ENCODE peak calls at places on chromosomes 5 and 9, in eight cellular contexts. One of them, this sample, is unnamed.
A peak's percentile ranks its signal among the peaks of the same experiment; 100 is the strongest.

GRCh38 chr5:132889501-132889900 is 16.0 kb downstream of the LEAP2 start:
- DNase-seq in myocyte: no peak
- DNase-seq in NCI-H1436: no peak
- DNase-seq in NCI-H187: no peak
- DNase-seq in NCI-H1048: no peak
- DNase-seq in ELR: no peak
- DNase-seq in activated naive CD4-positive, alpha-beta T cell treated with anti-CD3 and anti-CD28 coated beads, Interleukin-2, amount 10 ng/mL, durations not matched to agents 7 days and 5 days: no peak
- DNase-seq in cardiac fibroblast: no peak
- DNase-seq in this sample: no peak

GRCh38 chr9:3330792-3331420 is 194.9 kb downstream of the RFX3 start:
- DNase-seq in myocyte: no peak
- DNase-seq in NCI-H1436: no peak
- DNase-seq in NCI-H187: no peak
- DNase-seq in NCI-H1048: no peak
- DNase-seq in ELR: peak; percentile 83
- DNase-seq in activated naive CD4-positive, alpha-beta T cell treated with anti-CD3 and anti-CD28 coated beads, Interleukin-2, amount 10 ng/mL, durations not matched to agents 7 days and 5 days: no peak
- DNase-seq in cardiac fibroblast: peak; percentile 14
- DNase-seq in this sample: no peak

GRCh38 chr5:69494481-69494880 is 1.9 kb downstream of the OCLN start:
- DNase-seq in myocyte: no peak
- DNase-seq in NCI-H1436: no peak
- DNase-seq in NCI-H187: no peak
- DNase-seq in NCI-H1048: no peak
- DNase-seq in ELR: no peak
- DNase-seq in activated naive CD4-positive, alpha-beta T cell treated with anti-CD3 and anti-CD28 coated beads, Interleukin-2, amount 10 ng/mL, durations not matched to agents 7 days and 5 days: no peak
- DNase-seq in cardiac fibroblast: no peak
- DNase-seq in this sample: no peak

GRCh38 chr9:75712690-75713089 is 177.8 kb upstream of the PCSK5 start:
- DNase-seq in myocyte: no peak
- DNase-seq in NCI-H1436: no peak
- DNase-seq in NCI-H187: no peak
- DNase-seq in NCI-H1048: no peak
- DNase-seq in ELR: no peak
- DNase-seq in activated naive CD4-positive, alpha-beta T cell treated with anti-CD3 and anti-CD28 coated beads, Interleukin-2, amount 10 ng/mL, durations not matched to agents 7 days and 5 days: no peak
- DNase-seq in cardiac fibroblast: no peak
- DNase-seq in this sample: no peak

GRCh38 chr5:139810341-139811075 is 14.9 kb downstream of the PSD2 start:
- DNase-seq in myocyte: no peak
- DNase-seq in NCI-H1436: no peak
- DNase-seq in NCI-H187: no peak
- DNase-seq in NCI-H1048: no peak
- DNase-seq in ELR: no peak
- DNase-seq in activated naive CD4-positive, alpha-beta T cell treated with anti-CD3 and anti-CD28 coated beads, Interleukin-2, amount 10 ng/mL, durations not matched to agents 7 days and 5 days: no peak
- DNase-seq in cardiac fibroblast: no peak
- DNase-seq in this sample: no peak

GRCh38 chr5:146042628-146043279 is 62.6 kb downstream of the PLAC8L1 start:
- DNase-seq in myocyte: no peak
- DNase-seq in NCI-H1436: no peak
- DNase-seq in NCI-H187: no peak
- DNase-seq in NCI-H1048: no peak
- DNase-seq in ELR: peak; percentile 88
- DNase-seq in activated naive CD4-positive, alpha-beta T cell treated with anti-CD3 and anti-CD28 coated beads, Interleukin-2, amount 10 ng/mL, durations not matched to agents 7 days and 5 days: no peak
- DNase-seq in cardiac fibroblast: peak; percentile 57
- DNase-seq in this sample: peak; percentile 44

GRCh38 chr5:5891350-5891749 is 468.9 kb downstream of the ICE1 start:
- DNase-seq in myocyte: no peak
- DNase-seq in NCI-H1436: no peak
- DNase-seq in NCI-H187: no peak
- DNase-seq in NCI-H1048: no peak
- DNase-seq in ELR: peak; percentile 5
- DNase-seq in activated naive CD4-positive, alpha-beta T cell treated with anti-CD3 and anti-CD28 coated beads, Interleukin-2, amount 10 ng/mL, durations not matched to agents 7 days and 5 days: no peak
- DNase-seq in cardiac fibroblast: no peak
- DNase-seq in this sample: no peak

GRCh38 chr5:144504929-144505578 is 334.4 kb downstream of the KCTD16 start:
- DNase-seq in myocyte: no peak
- DNase-seq in NCI-H1436: peak; percentile 7
- DNase-seq in NCI-H187: no peak
- DNase-seq in NCI-H1048: peak; percentile 23
- DNase-seq in ELR: peak; percentile 50
- DNase-seq in activated naive CD4-positive, alpha-beta T cell treated with anti-CD3 and anti-CD28 coated beads, Interleukin-2, amount 10 ng/mL, durations not matched to agents 7 days and 5 days: no peak
- DNase-seq in cardiac fibroblast: no peak
- DNase-seq in this sample: no peak

GRCh38 chr9:35728041-35728971 is 3.7 kb downstream of the TLN1 start:
- DNase-seq in myocyte: peak; percentile 94
- DNase-seq in NCI-H1436: no peak
- DNase-seq in NCI-H187: no peak
- DNase-seq in NCI-H1048: no peak
- DNase-seq in ELR: peak; percentile 88
- DNase-seq in activated naive CD4-positive, alpha-beta T cell treated with anti-CD3 and anti-CD28 coated beads, Interleukin-2, amount 10 ng/mL, durations not matched to agents 7 days and 5 days: peak; percentile 56
- DNase-seq in cardiac fibroblast: peak; percentile 95
- DNase-seq in this sample: peak; percentile 53

GRCh38 chr5:125813221-125813974 is 609.8 kb upstream of the GRAMD2B start:
- DNase-seq in myocyte: no peak
- DNase-seq in NCI-H1436: no peak
- DNase-seq in NCI-H187: no peak
- DNase-seq in NCI-H1048: no peak
- DNase-seq in ELR: no peak
- DNase-seq in activated naive CD4-positive, alpha-beta T cell treated with anti-CD3 and anti-CD28 coated beads, Interleukin-2, amount 10 ng/mL, durations not matched to agents 7 days and 5 days: no peak
- DNase-seq in cardiac fibroblast: no peak
- DNase-seq in this sample: no peak

GRCh38 chr5:135466178-135467050 is 14.3 kb upstream of the TIFAB start:
- DNase-seq in myocyte: peak; percentile 67
- DNase-seq in NCI-H1436: peak; percentile 77
- DNase-seq in NCI-H187: peak; percentile 13
- DNase-seq in NCI-H1048: peak; percentile 53
- DNase-seq in ELR: peak; percentile 77
- DNase-seq in activated naive CD4-positive, alpha-beta T cell treated with anti-CD3 and anti-CD28 coated beads, Interleukin-2, amount 10 ng/mL, durations not matched to agents 7 days and 5 days: peak; percentile 78
- DNase-seq in cardiac fibroblast: peak; percentile 77
- DNase-seq in this sample: peak; percentile 86

GRCh38 chr9:70981312-70981711 is 140.1 kb downstream of the TRPM3 start:
- DNase-seq in myocyte: no peak
- DNase-seq in NCI-H1436: no peak
- DNase-seq in NCI-H187: no peak
- DNase-seq in NCI-H1048: no peak
- DNase-seq in ELR: no peak
- DNase-seq in activated naive CD4-positive, alpha-beta T cell treated with anti-CD3 and anti-CD28 coated beads, Interleukin-2, amount 10 ng/mL, durations not matched to agents 7 days and 5 days: no peak
- DNase-seq in cardiac fibroblast: no peak
- DNase-seq in this sample: no peak

GRCh38 chr9:110994771-110995241 is 43.5 kb downstream of the LPAR1 start:
- DNase-seq in myocyte: peak; percentile 53
- DNase-seq in NCI-H1436: no peak
- DNase-seq in NCI-H187: no peak
- DNase-seq in NCI-H1048: no peak
- DNase-seq in ELR: no peak
- DNase-seq in activated naive CD4-positive, alpha-beta T cell treated with anti-CD3 and anti-CD28 coated beads, Interleukin-2, amount 10 ng/mL, durations not matched to agents 7 days and 5 days: no peak
- DNase-seq in cardiac fibroblast: peak; percentile 40
- DNase-seq in this sample: no peak

GRCh38 chr9:36023260-36024048 is 13.3 kb upstream of the RECK start:
- DNase-seq in myocyte: peak; percentile 70
- DNase-seq in NCI-H1436: peak; percentile 44
- DNase-seq in NCI-H187: peak; percentile 0
- DNase-seq in NCI-H1048: peak; percentile 31
- DNase-seq in ELR: peak; percentile 75
- DNase-seq in activated naive CD4-positive, alpha-beta T cell treated with anti-CD3 and anti-CD28 coated beads, Interleukin-2, amount 10 ng/mL, durations not matched to agents 7 days and 5 days: peak; percentile 81
- DNase-seq in cardiac fibroblast: peak; percentile 83
- DNase-seq in this sample: peak; percentile 42

GRCh38 chr9:124724415-124725067 is 46.6 kb downstream of the NR6A1 start:
- DNase-seq in myocyte: peak; percentile 56
- DNase-seq in NCI-H1436: no peak
- DNase-seq in NCI-H187: no peak
- DNase-seq in NCI-H1048: no peak
- DNase-seq in ELR: no peak
- DNase-seq in activated naive CD4-positive, alpha-beta T cell treated with anti-CD3 and anti-CD28 coated beads, Interleukin-2, amount 10 ng/mL, durations not matched to agents 7 days and 5 days: no peak
- DNase-seq in cardiac fibroblast: no peak
- DNase-seq in this sample: no peak

GRCh38 chr9:121498150-121498486 is 1.5 kb downstream of the GGTA1 start:
- DNase-seq in myocyte: peak; percentile 84
- DNase-seq in NCI-H1436: peak; percentile 79
- DNase-seq in NCI-H187: peak; percentile 10
- DNase-seq in NCI-H1048: peak; percentile 47
- DNase-seq in ELR: peak; percentile 84
- DNase-seq in activated naive CD4-positive, alpha-beta T cell treated with anti-CD3 and anti-CD28 coated beads, Interleukin-2, amount 10 ng/mL, durations not matched to agents 7 days and 5 days: peak; percentile 59
- DNase-seq in cardiac fibroblast: peak; percentile 77
- DNase-seq in this sample: peak; percentile 82

GRCh38 chr9:134671341-134672113 is 29.9 kb downstream of the COL5A1 start:
- DNase-seq in myocyte: no peak
- DNase-seq in NCI-H1436: no peak
- DNase-seq in NCI-H187: no peak
- DNase-seq in NCI-H1048: no peak
- DNase-seq in ELR: no peak
- DNase-seq in activated naive CD4-positive, alpha-beta T cell treated with anti-CD3 and anti-CD28 coated beads, Interleukin-2, amount 10 ng/mL, durations not matched to agents 7 days and 5 days: no peak
- DNase-seq in cardiac fibroblast: no peak
- DNase-seq in this sample: no peak

GRCh38 chr9:131691969-131692611 is 47.8 kb downstream of the RAPGEF1 start:
- DNase-seq in myocyte: no peak
- DNase-seq in NCI-H1436: no peak
- DNase-seq in NCI-H187: no peak
- DNase-seq in NCI-H1048: no peak
- DNase-seq in ELR: no peak
- DNase-seq in activated naive CD4-positive, alpha-beta T cell treated with anti-CD3 and anti-CD28 coated beads, Interleukin-2, amount 10 ng/mL, durations not matched to agents 7 days and 5 days: no peak
- DNase-seq in cardiac fibroblast: no peak
- DNase-seq in this sample: no peak

GRCh38 chr5:40736103-40736875 is 19.5 kb downstream of the TTC33 start:
- DNase-seq in myocyte: peak; percentile 78
- DNase-seq in NCI-H1436: no peak
- DNase-seq in NCI-H187: no peak
- DNase-seq in NCI-H1048: no peak
- DNase-seq in ELR: peak; percentile 78
- DNase-seq in activated naive CD4-positive, alpha-beta T cell treated with anti-CD3 and anti-CD28 coated beads, Interleukin-2, amount 10 ng/mL, durations not matched to agents 7 days and 5 days: no peak
- DNase-seq in cardiac fibroblast: peak; percentile 70
- DNase-seq in this sample: peak; percentile 72